ENCODE peak calls at places on chromosomes 5 and 9, in four cellular contexts. E is K562, F is HCT116, W is GM23338. P is an unnamed sample.

GRCh38 chr5:67983251-67983941 is 232.2 kb upstream of the PIK3R1 start:
- DNase-seq in E (no peak), F (peak), W (no peak), P (no peak)

GRCh38 chr5:116097301-116097700 is 12.5 kb downstream of the COMMD10 start:
- DNase-seq in E (no peak), F (no peak), W (no peak), P (no peak)

GRCh38 chr5:82347213-82347947 is 69.2 kb upstream of the RPS23 start:
- DNase-seq in E (no peak), F (no peak), W (peak), P (no peak)

GRCh38 chr9:135515083-135515511 is 6.1 kb upstream of the LCN1 start:
- DNase-seq in E (no peak), F (no peak), W (no peak), P (no peak)

GRCh38 chr5:81315336-81315735 is 13.9 kb downstream of the ZCCHC9 start:
- DNase-seq in E (no peak), F (no peak), W (peak), P (no peak)

GRCh38 chr9:99154356-99154755 is 49.4 kb downstream of the TGFBR1 start:
- DNase-seq in E (no peak), F (no peak), W (no peak), P (no peak)

GRCh38 chr5:89397096-89397495 is 514.1 kb upstream of the MEF2C start:
- DNase-seq in E (no peak), F (no peak), W (no peak), P (no peak)

GRCh38 chr9:82273121-82273520 is 284.5 kb downstream of the SPATA31D1 start:
- DNase-seq in E (no peak), F (no peak), W (no peak), P (no peak)

GRCh38 chr9:18896531-18897179 is 136.4 kb downstream of the SAXO1 start:
- DNase-seq in E (no peak), F (no peak), W (no peak), P (peak)

GRCh38 chr5:173565491-173566038 is 50.9 kb downstream of the BOD1 start:
- DNase-seq in E (no peak), F (no peak), W (no peak), P (no peak)

GRCh38 chr9:33159760-33160127 is 7.4 kb downstream of the B4GALT1 start:
- DNase-seq in E (no peak), F (no peak), W (no peak), P (peak)

GRCh38 chr9:113247640-113248039 is 26.3 kb downstream of the SLC31A1 start:
- DNase-seq in E (no peak), F (no peak), W (no peak), P (no peak)

GRCh38 chr5:173919443-173919842 is 31.3 kb downstream of the CPEB4 start:
- DNase-seq in E (no peak), F (no peak), W (no peak), P (no peak)

GRCh38 chr9:114652776-114653555 is 4.6 kb downstream of the TEX53 start:
- DNase-seq in E (no peak), F (no peak), W (no peak), P (no peak)

GRCh38 chr9:109214414-109214813 is 47.4 kb upstream of the FRRS1L start:
- DNase-seq in E (no peak), F (no peak), W (no peak), P (no peak)

GRCh38 chr5:145510324-145510723 is 324.8 kb downstream of the PRELID2 start:
- DNase-seq in E (no peak), F (no peak), W (peak), P (no peak)

GRCh38 chr5:81189875-81190467 is 43.2 kb upstream of the CKMT2 start:
- DNase-seq in E (peak), F (no peak), W (no peak), P (no peak)

GRCh38 chr9:127503379-127503921 is 52.1 kb downstream of the LRSAM1 start:
- DNase-seq in E (no peak), F (no peak), W (no peak), P (no peak)

GRCh38 chr9:87181670-87182069 is 234.4 kb upstream of the GAS1 start:
- DNase-seq in E (no peak), F (no peak), W (no peak), P (no peak)

GRCh38 chr9:132672413-132672690 is 2.1 kb downstream of the GTF3C4 start:
- DNase-seq in E (no peak), F (no peak), W (no peak), P (no peak)

GRCh38 chr5:169286572-169287325 is 14.2 kb downstream of the SLIT3 start:
- DNase-seq in E (no peak), F (no peak), W (no peak), P (no peak)

GRCh38 chr5:3278643-3279042 is 317.0 kb upstream of the IRX1 start:
- DNase-seq in E (no peak), F (no peak), W (no peak), P (no peak)

GRCh38 chr9:87337335-87338074 is 160.2 kb upstream of the DAPK1 start:
- DNase-seq in E (peak), F (no peak), W (peak), P (no peak)

GRCh38 chr9:37944671-37945481 is 40.9 kb upstream of the SLC25A51 start:
- DNase-seq in E (no peak), F (no peak), W (peak), P (no peak)

GRCh38 chr9:108443741-108444140 is 412.0 kb downstream of the ACTL7B start:
- DNase-seq in E (no peak), F (no peak), W (no peak), P (no peak)

GRCh38 chr5:160353379-160353778 is 17.0 kb downstream of the C1QTNF2 start:
- DNase-seq in E (peak), F (no peak), W (peak), P (no peak)

GRCh38 chr5:149201121-149201637 is 59.9 kb downstream of the ABLIM3 start:
- DNase-seq in E (no peak), F (no peak), W (no peak), P (no peak)
- H3K27ac ChIP-seq in E (no peak), F (no peak), W (no peak), P (no peak)

GRCh38 chr5:42840279-42840678 is 28.6 kb upstream of the SELENOP start:
- DNase-seq in E (no peak), F (no peak), W (no peak), P (peak)
- TF ChIP-seq POLR2AphosphoS5 in E (no peak), F (no peak), W (no peak), P (no peak)

DNA sequence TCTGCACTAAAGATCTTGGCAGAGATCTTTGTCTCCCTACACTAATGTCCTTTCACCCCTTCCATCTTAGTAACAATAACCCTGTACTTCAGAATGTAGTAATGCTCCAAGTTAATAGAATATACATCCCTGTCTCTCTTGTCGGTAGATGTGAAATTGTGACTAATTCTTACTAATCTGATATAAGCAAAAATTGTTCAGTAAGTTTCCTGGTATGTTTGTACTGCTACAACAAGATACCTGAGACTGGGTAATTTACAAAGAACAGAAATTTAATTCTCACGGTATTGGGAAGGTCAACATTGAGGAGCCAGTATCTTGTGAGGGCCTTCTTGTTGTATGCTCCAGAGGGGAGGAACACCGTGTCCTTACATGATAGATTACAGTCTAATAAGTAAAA is 1686.6 kb upstream of the CDH9 start:
- DNase-seq in E (no peak), F (no peak), W (no peak), P (no peak)
- TF ChIP-seq REST in E (no peak), F (no peak), W (no peak), P (no peak)

GRCh38 chr9:78695521-78695920 is 398.6 kb downstream of the PSAT1 start:
- DNase-seq in E (no peak), F (no peak), W (no peak), P (peak)
- H3K27ac ChIP-seq in E (no peak), F (no peak), W (no peak), P (peak)

GRCh38 chr9:134434896-134435506 is 108.7 kb downstream of the RXRA start:
- DNase-seq in E (no peak), F (no peak), W (no peak), P (no peak)
- TF ChIP-seq POLR2AphosphoS5 in E (no peak), F (no peak), W (no peak), P (no peak)

GRCh38 chr9:78972303-78973002 is 599.3 kb upstream of the TLE4 start:
- DNase-seq in E (no peak), F (no peak), W (peak), P (no peak)
- TF ChIP-seq REST in E (no peak), F (no peak), W (no peak), P (no peak)

GRCh38 chr5:6496207-6496584 is 47.5 kb downstream of the UBE2QL1 start:
- DNase-seq in E (no peak), F (no peak), W (no peak), P (no peak)

GRCh38 chr5:6493681-6494454 is 45.2 kb downstream of the UBE2QL1 start:
- DNase-seq in E (no peak), F (no peak), W (no peak), P (no peak)

GRCh38 chr5:6497267-6497666 is 48.6 kb downstream of the UBE2QL1 start:
- DNase-seq in E (no peak), F (no peak), W (no peak), P (no peak)

GRCh38 chr5:6495433-6496206 is 47.0 kb downstream of the UBE2QL1 start:
- DNase-seq in E (no peak), F (no peak), W (no peak), P (no peak)

DNA sequence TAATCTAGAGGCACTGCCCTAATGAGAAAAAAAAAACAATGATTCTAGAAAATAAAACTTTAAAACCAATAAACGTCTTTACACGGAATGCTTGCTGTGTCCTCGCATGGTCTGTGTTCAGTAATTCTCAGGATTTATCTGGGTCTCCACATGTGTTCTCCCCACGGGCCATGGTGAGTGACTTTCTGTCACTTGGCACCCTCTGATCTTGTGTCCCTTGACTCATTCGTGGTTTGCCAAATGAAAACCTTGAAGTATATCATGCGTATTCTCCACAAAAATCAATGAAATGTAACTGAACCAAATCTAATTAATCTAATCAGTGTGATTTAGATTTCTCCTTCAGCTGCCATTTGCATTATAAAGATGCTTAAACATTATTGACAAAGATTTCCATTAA is 48.0 kb downstream of the UBE2QL1 start:
- DNase-seq in E (no peak), F (no peak), W (no peak), P (no peak)
- H3K27ac ChIP-seq in E (no peak), F (no peak), W (no peak), P (no peak)

DNA sequence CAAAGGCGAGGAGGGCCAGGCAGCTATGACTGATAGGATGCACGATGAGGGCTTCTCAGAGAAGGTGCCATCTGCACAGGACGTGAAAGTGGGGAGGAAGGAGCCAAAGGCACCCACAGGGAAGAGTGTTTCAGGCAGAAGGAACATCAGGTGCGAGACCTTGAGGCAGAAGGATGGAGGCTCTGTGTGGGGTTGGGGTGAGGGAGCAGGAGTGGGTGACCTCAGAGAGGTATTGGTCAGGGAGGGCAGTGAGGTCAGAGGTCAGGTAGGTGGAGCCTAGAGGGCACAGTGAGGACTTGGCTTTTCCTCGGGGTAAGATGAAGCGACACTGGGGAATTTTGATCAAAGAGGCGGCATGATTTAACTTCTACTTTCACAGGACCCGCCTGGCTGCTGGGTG is 64.7 kb upstream of the XPA start:
- DNase-seq in E (no peak), F (no peak), W (no peak), P (no peak)
- TF ChIP-seq POLR2AphosphoS5 in E (no peak), F (no peak), W (no peak), P (no peak)

DNA sequence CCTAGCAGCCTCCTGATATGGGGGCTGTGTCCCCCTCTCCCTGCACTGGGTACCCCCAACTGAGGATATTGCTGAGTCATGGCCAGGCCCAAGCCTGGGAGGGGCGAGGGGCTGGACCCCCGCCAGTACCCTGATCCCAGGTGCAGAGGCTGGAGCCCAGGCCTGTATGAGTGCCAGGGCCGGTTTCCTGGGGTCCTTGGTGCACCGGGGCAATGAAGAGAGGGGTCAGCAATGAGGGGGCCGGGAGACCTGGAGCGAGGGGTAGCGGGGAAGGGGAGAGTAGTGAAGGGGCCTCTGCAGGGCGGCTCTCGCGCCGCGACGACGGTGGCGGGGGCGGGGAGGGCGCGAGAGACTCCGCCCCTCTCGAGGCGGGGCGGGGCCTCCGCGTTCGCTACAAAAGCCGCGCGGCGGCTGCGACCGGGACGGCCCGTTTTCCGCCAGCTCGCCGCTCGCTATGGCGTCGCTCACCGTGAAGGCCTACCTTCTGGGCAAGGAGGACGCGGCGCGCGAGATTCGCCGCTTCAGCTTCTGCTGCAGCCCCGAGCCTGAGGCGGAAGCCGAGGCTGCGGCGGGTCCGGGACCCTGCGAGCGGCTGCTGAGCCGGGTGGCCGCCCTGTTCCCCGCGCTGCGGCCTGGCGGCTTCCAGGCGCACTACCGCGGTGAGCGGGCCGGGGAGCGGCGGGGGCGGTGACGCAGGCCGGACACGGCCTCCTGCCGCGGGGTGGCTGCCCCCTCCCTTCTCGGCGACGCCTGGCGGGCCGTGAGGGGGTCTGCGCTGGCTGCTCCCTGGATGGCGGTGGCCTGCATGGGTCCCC is at the start of gene SQSTM1:
- DNase-seq in E (peak), F (no peak), W (peak), P (peak)
- TF ChIP-seq REST in E (peak), F (no peak), W (no peak), P (no peak)